ENCODE peak calls at places on chromosomes 3 and 15, in seven cellular contexts. K is activated naive CD8-positive, alpha-beta T cell treated with anti-CD3 and anti-CD28 coated beads, Interleukin-2, amount 50 U/mL, for 24 hours; M is body of pancreas; W is GM12891; O is GM12864; Q is ACHN; H is LHCN-M2. N is an unnamed sample.

GRCh38 chr3:58038675-58039302 is 30.6 kb downstream of the FLNB start:
- DNase-seq in K (no peak), M (no peak), W (no peak), O (no peak), Q (peak; percentile 34), H (no peak), N (no peak)

GRCh38 chr15:74316116-74316515 is 51.3 kb downstream of the CYP11A1 start:
- DNase-seq in K (peak; percentile 7), M (no peak), W (no peak), O (no peak), Q (no peak), H (no peak), N (no peak)

GRCh38 chr3:127707777-127708438 is 35.2 kb downstream of the ABTB1 start:
- DNase-seq in K (no peak), M (no peak), W (no peak), O (no peak), Q (no peak), H (no peak), N (no peak)

GRCh38 chr3:78994174-78995027 is 773.4 kb downstream of the ROBO1 start:
- DNase-seq in K (no peak), M (no peak), W (no peak), O (no peak), Q (no peak), H (peak; percentile 24), N (no peak)

GRCh38 chr3:27714101-27714526 is 8.0 kb downstream of the EOMES start:
- DNase-seq in K (no peak), M (no peak), W (no peak), O (no peak), Q (no peak), H (no peak), N (no peak)

GRCh38 chr15:25859838-25860645 is 3.1 kb downstream of the ATP10A start:
- DNase-seq in K (no peak), M (peak; percentile 33), W (no peak), O (no peak), Q (no peak), H (no peak), N (peak; percentile 31)

GRCh38 chr3:160006282-160007163 is 17.9 kb downstream of the IL12A start:
- DNase-seq in K (peak; percentile 15), M (peak; percentile 54), W (no peak), O (no peak), Q (peak; percentile 71), H (peak; percentile 72), N (no peak)

GRCh38 chr3:13654330-13655073 is 105.6 kb downstream of the FBLN2 start:
- DNase-seq in K (peak; percentile 43), M (no peak), W (no peak), O (no peak), Q (no peak), H (no peak), N (peak; percentile 45)

GRCh38 chr3:69542265-69543079 is 156.6 kb upstream of the FRMD4B start:
- DNase-seq in K (no peak), M (no peak), W (peak; percentile 17), O (no peak), Q (no peak), H (no peak), N (no peak)

GRCh38 chr3:36941162-36941561 is 3.7 kb downstream of the TRANK1 start:
- DNase-seq in K (no peak), M (no peak), W (no peak), O (no peak), Q (no peak), H (no peak), N (no peak)

GRCh38 chr3:8504611-8504973 is 3.0 kb downstream of the LMCD1 start:
- DNase-seq in K (no peak), M (no peak), W (no peak), O (no peak), Q (no peak), H (no peak), N (no peak)

GRCh38 chr3:38916706-38917105 is 100.7 kb upstream of the SCN10A start:
- DNase-seq in K (no peak), M (no peak), W (no peak), O (no peak), Q (no peak), H (peak; percentile 36), N (no peak)

GRCh38 chr3:177468816-177469590 is 271.7 kb upstream of the TBL1XR1 start:
- DNase-seq in K (no peak), M (no peak), W (no peak), O (no peak), Q (peak; percentile 20), H (peak; percentile 60), N (no peak)

GRCh38 chr15:100692259-100692658 is 89.9 kb downstream of the ASB7 start:
- DNase-seq in K (no peak), M (no peak), W (no peak), O (no peak), Q (no peak), H (no peak), N (no peak)

GRCh38 chr3:32532434-32532833 is 29.8 kb upstream of the CMTM6 start:
- DNase-seq in K (no peak), M (no peak), W (no peak), O (no peak), Q (no peak), H (no peak), N (no peak)

GRCh38 chr3:44012146-44012899 is 229.4 kb upstream of the TOPAZ1 start:
- DNase-seq in K (no peak), M (no peak), W (no peak), O (no peak), Q (no peak), H (no peak), N (no peak)

GRCh38 chr3:152853196-152853595 is 18.3 kb downstream of the P2RY1 start:
- DNase-seq in K (no peak), M (no peak), W (no peak), O (no peak), Q (no peak), H (peak; percentile 24), N (no peak)

GRCh38 chr15:88954431-88955277 is 41.5 kb upstream of the MFGE8 start:
- DNase-seq in K (no peak), M (no peak), W (no peak), O (no peak), Q (no peak), H (no peak), N (no peak)

GRCh38 chr15:25169318-25169717 is 214.5 kb downstream of the SNRPN start:
- DNase-seq in K (no peak), M (peak; percentile 2), W (no peak), O (no peak), Q (no peak), H (no peak), N (no peak)

GRCh38 chr15:75573001-75573400 is 6.1 kb downstream of the PTPN9 start:
- DNase-seq in K (no peak), M (no peak), W (no peak), O (no peak), Q (no peak), H (peak; percentile 10), N (no peak)

GRCh38 chr3:122496529-122496928 is 18.2 kb downstream of the KPNA1 start:
- DNase-seq in K (no peak), M (no peak), W (no peak), O (no peak), Q (no peak), H (no peak), N (no peak)

GRCh38 chr3:61030469-61031035 is 220.7 kb downstream of the FHIT start:
- DNase-seq in K (no peak), M (no peak), W (no peak), O (no peak), Q (no peak), H (no peak), N (no peak)

GRCh38 chr15:88617031-88617722 is 4.0 kb upstream of the AEN start:
- DNase-seq in K (no peak), M (no peak), W (no peak), O (no peak), Q (no peak), H (no peak), N (no peak)

GRCh38 chr15:66834863-66835557 is 133.0 kb downstream of the SMAD6 start:
- DNase-seq in K (no peak), M (no peak), W (no peak), O (no peak), Q (no peak), H (no peak), N (no peak)

GRCh38 chr3:73098873-73099272 is 37.4 kb downstream of the EBLN2 start:
- DNase-seq in K (no peak), M (no peak), W (no peak), O (no peak), Q (no peak), H (no peak), N (no peak)